ENCODE peak calls at places on chromosomes 5 and 9, in five cellular contexts. Y is H1, B is K562, N is GM12878, Q is HepG2. G is an unnamed sample.

GRCh38 chr5:119389288-119390065 is 33.7 kb downstream of the TNFAIP8 start:
- DNase-seq in B (no peak), Y (no peak), N (no peak), Q (no peak), G (no peak)

GRCh38 chr5:54632131-54632551 is 114.6 kb downstream of the SNX18 start:
- DNase-seq in B (no peak), Y (no peak), Q (no peak), N (no peak), G (no peak)

GRCh38 chr5:88502179-88503064 is 233.8 kb upstream of the TMEM161B start:
- DNase-seq in B (no peak), Q (no peak), N (peak), Y (no peak), G (no peak)

GRCh38 chr5:158634713-158635112 is 465.0 kb downstream of the EBF1 start:
- DNase-seq in B (no peak), Y (no peak), N (no peak), Q (no peak), G (no peak)

GRCh38 chr9:73565833-73566465 is 414.3 kb downstream of the ANXA1 start:
- DNase-seq in Q (peak), B (peak), N (no peak), Y (no peak), G (no peak)

GRCh38 chr9:37034320-37034937 is 361 bp upstream of the PAX5 start:
- DNase-seq in N (no peak), Y (peak), Q (no peak), B (no peak), G (no peak)

GRCh38 chr9:17462869-17463464 is 115.9 kb upstream of the SH3GL2 start:
- DNase-seq in Q (peak), Y (no peak), B (peak), N (no peak), G (peak)

GRCh38 chr9:37377688-37378612 is 44.5 kb upstream of the GRHPR start:
- DNase-seq in N (peak), Y (no peak), B (no peak), Q (no peak), G (no peak)

GRCh38 chr9:18393340-18394130 is 80.4 kb upstream of the ADAMTSL1 start:
- DNase-seq in B (no peak), Q (peak), N (no peak), Y (no peak), G (no peak)

GRCh38 chr5:86228147-86228546 is 389.6 kb upstream of the COX7C start:
- DNase-seq in Y (no peak), Q (no peak), B (no peak), N (no peak), G (no peak)

GRCh38 chr9:63816742-63817621 is 1468.0 kb downstream of the FOXD4L5 start:
- DNase-seq in N (peak), Q (peak), B (peak), Y (peak), G (peak)

GRCh38 chr5:171797563-171797962 is 11.9 kb downstream of the SMIM23 start:
- DNase-seq in Y (no peak), N (no peak), B (no peak), Q (no peak), G (no peak)

GRCh38 chr5:10695055-10695649 is 65.9 kb downstream of the DAP start:
- DNase-seq in Y (peak), B (peak), N (no peak), Q (peak), G (peak)

GRCh38 chr5:146048994-146049703 is 56.2 kb downstream of the PLAC8L1 start:
- DNase-seq in N (no peak), Q (peak), Y (peak), B (peak), G (peak)

GRCh38 chr5:176906126-176906525 is 7.0 kb upstream of the HK3 start:
- DNase-seq in Y (no peak), B (no peak), N (no peak), Q (no peak), G (no peak)

GRCh38 chr5:31833005-31833404 is 194.1 kb downstream of the PDZD2 start:
- DNase-seq in N (no peak), B (no peak), Q (no peak), Y (no peak), G (no peak)

GRCh38 chr5:40291338-40291737 is 388.4 kb upstream of the PTGER4 start:
- DNase-seq in Q (no peak), Y (no peak), N (no peak), B (no peak), G (no peak)

GRCh38 chr9:127554966-127555829 is 56.9 kb upstream of the STXBP1 start:
- DNase-seq in B (no peak), Y (no peak), Q (no peak), N (no peak), G (no peak)

GRCh38 chr9:23824241-23825142 is 1.5 kb downstream of the ELAVL2 start:
- DNase-seq in N (no peak), Q (no peak), B (no peak), Y (peak), G (no peak)

DNA sequence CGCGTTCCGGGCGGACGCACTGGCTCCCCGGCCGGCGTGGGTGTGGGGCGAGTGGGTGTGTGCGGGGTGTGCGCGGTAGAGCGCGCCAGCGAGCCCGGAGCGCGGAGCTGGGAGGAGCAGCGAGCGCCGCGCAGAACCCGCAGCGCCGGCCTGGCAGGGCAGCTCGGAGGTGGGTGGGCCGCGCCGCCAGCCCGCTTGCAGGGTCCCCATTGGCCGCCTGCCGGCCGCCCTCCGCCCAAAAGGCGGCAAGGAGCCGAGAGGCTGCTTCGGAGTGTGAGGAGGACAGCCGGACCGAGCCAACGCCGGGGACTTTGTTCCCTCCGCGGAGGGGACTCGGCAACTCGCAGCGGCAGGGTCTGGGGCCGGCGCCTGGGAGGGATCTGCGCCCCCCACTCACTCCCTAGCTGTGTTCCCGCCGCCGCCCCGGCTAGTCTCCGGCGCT is at the start of gene DAPK1:
- DNase-seq in Q (peak), N (no peak), B (peak), Y (peak), G (no peak)
- TF ChIP-seq GABPA in Q (no peak), N (no peak), B (no peak), Y (no peak), G (no peak)

GRCh38 chr5:77046416-77047073 is 16.3 kb downstream of the AGGF1 start:
- DNase-seq in N (no peak), B (no peak), Y (no peak), Q (no peak), G (no peak)
- TF ChIP-seq GABPA in N (no peak), B (no peak), Y (no peak), Q (no peak), G (no peak)

DNA sequence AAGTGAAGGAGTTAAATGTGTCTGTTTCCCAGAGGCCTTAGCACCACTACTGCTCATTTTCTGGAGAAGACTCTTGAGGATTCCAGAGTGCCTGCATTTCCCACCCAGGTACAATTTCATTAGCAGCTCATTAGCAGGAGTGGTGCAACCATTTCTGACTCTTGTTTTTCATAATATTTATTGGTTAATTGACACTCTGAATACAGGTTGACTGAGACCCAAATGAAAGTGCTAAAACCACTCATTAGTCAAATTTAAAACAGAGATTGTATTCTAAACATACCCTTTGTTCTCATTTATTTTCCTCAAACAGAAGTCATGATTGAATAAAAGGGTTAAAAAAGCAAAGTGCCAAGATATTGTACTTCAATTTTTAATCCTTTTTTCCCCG is 134.5 kb downstream of the SIL1 start:
- DNase-seq in N (no peak), B (no peak), Y (no peak), Q (no peak), G (no peak)
- TF ChIP-seq GABPA in N (no peak), B (no peak), Y (no peak), Q (no peak), G (no peak)

DNA sequence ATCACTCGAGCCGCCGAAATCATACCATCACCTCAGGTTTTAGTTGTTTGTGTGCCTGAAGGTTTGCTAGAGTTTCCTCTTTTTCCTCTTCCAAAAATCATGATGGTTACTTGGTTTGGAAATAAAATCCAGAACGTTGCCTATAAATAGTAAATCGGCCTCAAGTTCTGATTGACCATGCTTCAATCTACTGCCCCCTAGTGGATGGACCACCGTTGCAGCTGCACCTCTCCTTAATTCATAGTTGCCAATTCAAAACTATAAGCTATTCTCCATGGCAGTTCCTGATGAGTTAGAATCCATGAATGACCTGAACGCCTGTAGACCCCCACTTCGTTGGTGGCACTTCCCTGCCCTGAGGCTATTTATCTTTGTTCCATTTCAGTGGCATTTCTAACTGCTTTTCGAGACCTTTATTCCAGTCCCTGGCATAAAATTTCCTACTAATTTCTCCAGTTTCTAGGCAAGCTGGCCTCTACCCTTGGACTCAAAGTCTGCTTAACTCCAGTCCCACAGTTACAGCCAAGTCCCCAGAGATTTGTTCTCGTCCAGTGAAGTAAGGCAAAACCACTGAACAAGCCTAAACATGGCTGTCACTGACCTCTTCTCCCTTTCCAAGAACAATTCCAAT is 422.6 kb downstream of the EFNA5 start:
- DNase-seq in Q (no peak), Y (peak), B (peak), N (peak), G (peak)
- TF ChIP-seq GABPA in Q (no peak), Y (no peak), B (no peak), N (no peak), G (no peak)

DNA sequence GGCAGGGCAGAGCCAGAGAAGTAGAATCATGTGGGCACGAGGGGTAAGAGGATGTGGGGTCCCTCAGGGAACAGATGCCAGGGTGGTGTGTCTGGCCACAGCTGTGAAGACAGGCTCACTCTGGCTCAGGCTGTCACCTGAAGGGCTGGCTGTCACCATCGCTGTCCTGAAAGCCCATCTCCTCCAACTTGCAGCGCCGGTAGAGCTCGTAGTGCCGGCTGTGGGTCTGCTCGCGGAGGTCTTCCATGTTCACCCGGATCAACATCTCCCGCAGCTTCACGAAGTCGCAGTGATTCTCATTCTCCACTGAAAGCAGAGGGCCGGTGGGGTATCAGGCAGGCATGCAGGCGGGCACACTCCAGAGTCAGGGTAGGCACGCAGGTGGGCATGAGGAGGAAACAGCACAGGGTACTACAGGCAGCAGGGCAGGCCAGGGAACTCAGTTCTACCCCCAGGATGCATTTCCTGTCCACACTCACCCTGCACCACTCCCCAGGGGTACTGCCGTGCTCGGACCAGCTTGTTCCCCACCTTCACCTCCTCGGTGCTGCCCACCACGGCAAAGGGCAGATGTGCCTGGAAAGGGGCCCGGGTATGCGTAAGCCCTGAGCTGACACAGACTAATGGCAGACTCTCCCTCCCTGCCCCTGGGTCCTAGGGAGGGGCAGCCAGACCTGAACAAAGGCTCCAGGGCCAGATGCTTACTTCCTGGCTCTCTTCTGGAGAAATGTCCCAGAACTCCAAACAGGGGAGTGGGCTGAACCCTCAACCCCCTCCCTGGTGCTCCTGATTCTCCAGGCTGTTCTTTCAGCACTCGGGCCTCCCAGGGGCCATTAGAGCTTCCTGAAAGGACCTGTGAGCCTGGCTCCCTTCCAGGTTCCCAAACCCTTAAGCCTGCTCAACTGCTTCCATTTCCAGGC is 14.4 kb downstream of the CCNI2 start:
- DNase-seq in B (no peak), N (no peak), Y (no peak), Q (no peak), G (no peak)
- TF ChIP-seq GABPA in B (no peak), N (no peak), Y (no peak), Q (no peak), G (no peak)

GRCh38 chr9:93642961-93643360 is 66.6 kb downstream of the PHF2 start:
- DNase-seq in N (no peak), Q (no peak), B (no peak), Y (no peak), G (no peak)
- TF ChIP-seq GABPA in N (no peak), Q (no peak), B (no peak), Y (no peak), G (no peak)

GRCh38 chr9:114720296-114720695 is 38.3 kb upstream of the TEX48 start:
- DNase-seq in Y (no peak), B (no peak), Q (no peak), N (no peak), G (no peak)
- TF ChIP-seq GABPA in Y (no peak), B (no peak), Q (no peak), N (no peak), G (no peak)

DNA sequence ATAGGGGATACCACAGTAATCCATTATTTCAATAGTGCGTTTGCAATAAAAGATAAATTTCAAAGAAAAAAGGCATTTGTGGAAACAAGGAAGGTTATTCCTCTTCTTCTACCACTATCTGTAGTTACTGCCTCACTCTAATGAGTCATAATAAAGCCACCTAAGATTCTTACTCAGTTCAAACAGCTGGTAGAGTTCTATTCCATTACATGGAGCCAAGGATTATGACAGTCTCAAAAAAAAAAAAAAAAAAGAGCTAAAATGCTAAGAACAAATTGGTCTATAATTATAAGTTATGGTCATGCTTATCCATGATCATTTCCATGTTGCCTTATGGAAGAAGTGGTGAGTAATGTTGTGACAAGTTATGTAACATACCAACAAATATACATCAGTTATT is 46.3 kb downstream of the DENND1A start:
- DNase-seq in B (no peak), Y (no peak), Q (no peak), N (no peak), G (no peak)
- TF ChIP-seq GABPA in B (no peak), Y (no peak), Q (no peak), N (no peak), G (no peak)